ENCODE peak calls at places on chromosomes 11 and 22, in ten cellular contexts. U, O, W, A, P, D, C, S, H and X are unnamed samples. For H3K27me3, the result is how much of the 10 kb centered on the place peaks cover.

GRCh38 chr11:117523680-117524079 is 196.0 kb downstream of the CEP164 start:
- DNase-seq in U (no peak), O (no peak), W (no peak), A (no peak), P (no peak), D (no peak), C (no peak), S (peak), H (no peak), X (no peak)

GRCh38 chr11:20438637-20439036 is 51.1 kb downstream of the PRMT3 start:
- DNase-seq in U (no peak), O (no peak), W (no peak), A (no peak), P (no peak), D (no peak), C (no peak), S (no peak), H (no peak), X (no peak)

GRCh38 chr11:46279393-46280099 is 2.1 kb downstream of the CREB3L1 start:
- DNase-seq in U (peak), O (no peak), W (no peak), A (peak), P (no peak), D (peak), C (peak), S (peak), H (peak), X (no peak)

GRCh38 chr11:112961751-112962747 is 829 bp downstream of the NCAM1 start:
- DNase-seq in U (peak), O (no peak), W (no peak), A (no peak), P (peak), D (peak), C (peak), S (no peak), H (no peak), X (no peak)

GRCh38 chr11:32573228-32573627 is 10.4 kb upstream of the EIF3M start:
- DNase-seq in U (no peak), O (no peak), W (no peak), A (no peak), P (no peak), D (no peak), C (no peak), S (no peak), H (no peak), X (no peak)

GRCh38 chr11:33461319-33461718 is 204.1 kb downstream of the HIPK3 start:
- DNase-seq in U (no peak), O (no peak), W (no peak), A (no peak), P (no peak), D (no peak), C (no peak), S (no peak), H (no peak), X (no peak)

GRCh38 chr11:86790867-86791849 is 9.2 kb upstream of the PRSS23 start:
- DNase-seq in U (no peak), O (no peak), W (no peak), A (no peak), P (no peak), D (no peak), C (no peak), S (no peak), H (no peak), X (no peak)

GRCh38 chr22:39947488-39948216 is 12.5 kb upstream of the TMA7B start:
- DNase-seq in U (no peak), O (no peak), W (no peak), A (no peak), P (no peak), D (no peak), C (no peak), S (no peak), H (no peak), X (no peak)

GRCh38 chr11:16966633-16967346 is 47.4 kb downstream of the PLEKHA7 start:
- DNase-seq in U (no peak), O (no peak), W (no peak), A (no peak), P (no peak), D (no peak), C (peak), S (no peak), H (peak), X (no peak)

GRCh38 chr11:86984701-86985100 is 29.5 kb upstream of the FZD4 start:
- DNase-seq in U (no peak), O (no peak), W (no peak), A (no peak), P (no peak), D (peak), C (no peak), S (no peak), H (no peak), X (no peak)

GRCh38 chr11:30786392-30787120 is 200.4 kb upstream of the MPPED2 start:
- DNase-seq in U (no peak), O (peak), W (no peak), A (no peak), P (no peak), D (no peak), C (no peak), S (peak), H (no peak), X (no peak)

GRCh38 chr11:131498631-131499053 is 128.2 kb downstream of the NTM start:
- DNase-seq in U (no peak), O (no peak), W (no peak), A (no peak), P (no peak), D (no peak), C (no peak), S (no peak), H (no peak), X (no peak)

GRCh38 chr11:17714356-17714854 is 5.0 kb upstream of the MYOD1 start:
- DNase-seq in U (no peak), O (no peak), W (no peak), A (no peak), P (no peak), D (peak), C (no peak), S (no peak), H (no peak), X (no peak)

GRCh38 chr11:46290598-46291309 is 13.3 kb downstream of the CREB3L1 start:
- DNase-seq in U (peak), O (no peak), W (no peak), A (peak), P (no peak), D (peak), C (peak), S (peak), H (peak), X (peak)

GRCh38 chr11:45106006-45106405 is 40.4 kb upstream of the PRDM11 start:
- DNase-seq in U (no peak), O (no peak), W (no peak), A (no peak), P (no peak), D (no peak), C (no peak), S (no peak), H (no peak), X (no peak)

GRCh38 chr11:62879554-62879953 is 1.1 kb upstream of the SLC3A2 start:
- DNase-seq in U (peak), O (no peak), W (no peak), A (peak), P (no peak), D (no peak), C (no peak), S (no peak), H (peak), X (peak)

GRCh38 chr11:62882428-62882742 is 1.7 kb downstream of the SLC3A2 start:
- DNase-seq in U (no peak), O (no peak), W (no peak), A (no peak), P (no peak), D (no peak), C (no peak), S (no peak), H (no peak), X (no peak)

GRCh38 chr11:62881579-62882427 is 1.1 kb downstream of the SLC3A2 start:
- DNase-seq in U (peak), O (peak), W (peak), A (peak), P (peak), D (peak), C (peak), S (peak), H (peak), X (peak)

GRCh38 chr11:62880231-62880802 is 379 bp upstream of the SLC3A2 start:
- DNase-seq in U (peak), O (no peak), W (no peak), A (no peak), P (no peak), D (peak), C (no peak), S (peak), H (no peak), X (peak)

DNA sequence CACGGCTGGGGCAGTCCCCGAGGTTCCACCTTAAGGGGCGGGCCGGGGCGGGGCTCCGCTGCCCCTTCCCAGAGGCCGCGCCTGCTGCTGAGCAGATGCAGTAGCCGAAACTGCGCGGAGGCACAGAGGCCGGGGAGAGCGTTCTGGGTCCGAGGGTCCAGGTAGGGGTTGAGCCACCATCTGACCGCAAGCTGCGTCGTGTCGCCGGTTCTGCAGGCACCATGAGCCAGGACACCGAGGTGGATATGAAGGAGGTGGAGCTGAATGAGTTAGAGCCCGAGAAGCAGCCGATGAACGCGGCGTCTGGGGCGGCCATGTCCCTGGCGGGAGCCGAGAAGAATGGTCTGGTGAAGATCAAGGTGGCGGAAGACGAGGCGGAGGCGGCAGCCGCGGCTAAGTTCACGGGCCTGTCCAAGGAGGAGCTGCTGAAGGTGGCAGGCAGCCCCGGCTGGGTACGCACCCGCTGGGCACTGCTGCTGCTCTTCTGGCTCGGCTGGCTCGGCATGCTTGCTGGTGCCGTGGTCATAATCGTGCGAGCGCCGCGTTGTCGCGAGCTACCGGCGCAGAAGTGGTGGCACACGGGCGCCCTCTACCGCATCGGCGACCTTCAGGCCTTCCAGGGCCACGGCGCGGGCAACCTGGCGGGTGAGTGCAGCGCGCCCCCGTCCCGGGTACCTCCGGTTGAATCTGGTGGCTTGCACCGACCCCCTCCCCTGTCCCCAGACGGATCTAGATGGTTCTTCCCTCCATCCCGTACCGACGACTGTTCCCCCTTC is at the start of gene SLC3A2:
- DNase-seq in U (peak), O (peak), W (peak), A (peak), P (peak), D (peak), C (peak), S (peak), H (peak), X (peak)
- TF ChIP-seq POLR2A in U (peak), O (peak), W (peak), A (peak), P (peak), D (peak), C (peak), S (peak), H (no peak), X (peak)

GRCh38 chr11:134714021-134714656 is 302.1 kb upstream of the B3GAT1 start:
- DNase-seq in U (no peak), O (no peak), W (no peak), A (no peak), P (no peak), D (no peak), C (no peak), S (no peak), H (no peak), X (no peak)
- H3K27me3 ChIP-seq in U (under half), O (under half), W (half or more), A (under half), P (under half), D (under half), C (under half), S (under half), H (under half), X (under half)

GRCh38 chr11:119686483-119686882 is 42.5 kb downstream of the NECTIN1 start:
- DNase-seq in U (no peak), O (no peak), W (no peak), A (no peak), P (no peak), D (no peak), C (no peak), S (no peak), H (no peak), X (no peak)
- TF ChIP-seq POLR2A in U (no peak), O (no peak), W (no peak), A (no peak), P (no peak), D (no peak), C (no peak), S (no peak), H (no peak), X (no peak)

GRCh38 chr11:124875401-124875800 is 10.2 kb downstream of the ROBO3 start:
- DNase-seq in U (no peak), O (no peak), W (no peak), A (peak), P (no peak), D (peak), C (no peak), S (no peak), H (no peak), X (no peak)

GRCh38 chr11:124872741-124873140 is 7.5 kb downstream of the ROBO3 start:
- DNase-seq in U (no peak), O (no peak), W (no peak), A (peak), P (no peak), D (no peak), C (no peak), S (no peak), H (no peak), X (no peak)

GRCh38 chr11:124872280-124872679 is 7.0 kb downstream of the ROBO3 start:
- DNase-seq in U (no peak), O (no peak), W (no peak), A (peak), P (no peak), D (no peak), C (no peak), S (no peak), H (no peak), X (no peak)

GRCh38 chr11:124874571-124875255 is 9.5 kb downstream of the ROBO3 start:
- DNase-seq in U (peak), O (no peak), W (no peak), A (peak), P (no peak), D (peak), C (no peak), S (no peak), H (no peak), X (no peak)

GRCh38 chr11:124873980-124874379 is 8.7 kb downstream of the ROBO3 start:
- DNase-seq in U (no peak), O (no peak), W (no peak), A (peak), P (no peak), D (peak), C (no peak), S (no peak), H (no peak), X (no peak)
- H3K27me3 ChIP-seq in U (under half), O (under half), W (under half), A (under half), P (under half), D (under half), C (half or more), S (under half), H (under half), X (under half)

DNA sequence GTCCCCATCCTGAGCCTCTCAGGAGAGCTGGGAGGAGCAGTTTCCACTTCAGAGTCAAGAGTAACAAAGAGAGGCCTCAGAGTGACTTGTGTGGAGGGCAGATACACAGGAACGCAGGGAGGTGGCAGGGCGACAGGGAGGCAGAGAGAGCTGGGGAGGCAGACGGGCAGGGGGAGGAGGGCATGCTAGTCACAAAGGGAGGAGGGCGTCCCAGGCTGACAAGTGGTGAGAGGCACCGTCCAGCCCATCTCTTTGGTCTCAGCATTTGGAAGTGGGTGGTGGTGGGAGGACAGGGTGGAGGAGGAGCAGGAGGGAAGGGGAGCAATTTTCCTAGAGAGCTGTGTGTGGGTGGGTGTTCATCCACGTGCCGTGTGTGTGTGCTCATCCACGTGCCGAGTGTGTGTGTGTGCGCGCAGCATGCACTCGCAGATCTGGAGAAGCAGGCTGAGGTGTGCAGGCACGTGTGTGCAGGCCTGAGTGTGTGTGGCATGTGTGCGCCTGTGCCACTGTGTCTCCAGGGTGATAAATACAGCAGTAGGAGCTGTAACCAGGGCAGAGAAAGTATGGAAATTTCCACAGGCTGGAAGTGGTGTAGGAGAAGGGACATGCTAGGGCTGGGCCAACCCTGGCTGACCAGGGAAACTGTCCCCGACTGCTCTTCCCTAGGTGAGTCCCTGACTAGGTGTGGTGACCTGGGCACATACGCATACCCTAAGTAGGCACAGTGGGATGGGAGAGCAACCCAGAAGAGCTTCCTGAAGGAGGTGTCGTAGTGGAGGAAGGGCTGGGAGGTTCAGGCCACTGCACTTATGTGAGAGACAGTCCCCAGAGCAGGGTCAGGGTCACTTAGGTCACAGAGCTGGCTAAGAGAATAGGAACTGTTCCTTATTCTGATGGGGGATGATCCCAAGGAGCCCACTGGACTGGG is 7.3 kb upstream of the PDE2A start:
- DNase-seq in U (no peak), O (no peak), W (no peak), A (no peak), P (no peak), D (no peak), C (no peak), S (no peak), H (no peak), X (no peak)
- TF ChIP-seq POLR2A in U (no peak), O (no peak), W (no peak), A (no peak), P (no peak), D (no peak), C (no peak), S (no peak), H (no peak), X (no peak)